ENCODE peak calls at places on chromosomes 12 and 14, in four cellular contexts. X is HepG2, A is H1, S is K562. Z is an unnamed sample.

GRCh38 chr12:121829250-121829918 is 25.6 kb downstream of the SETD1B start:
- DNase-seq in X (no peak), A (no peak), S (no peak), Z (no peak)

GRCh38 chr14:21867541-21867940 is 193.9 kb upstream of the OR4E1 start:
- DNase-seq in X (no peak), A (no peak), S (no peak), Z (no peak)

GRCh38 chr12:41486718-41487117 is 298.6 kb downstream of the PDZRN4 start:
- DNase-seq in X (no peak), A (no peak), S (no peak), Z (no peak)

GRCh38 chr12:133081408-133081806 is 684 bp downstream of the ZNF140 start:
- DNase-seq in X (no peak), A (no peak), S (no peak), Z (no peak)

GRCh38 chr12:26275313-26276257 is 80.2 kb downstream of the SSPN start:
- DNase-seq in X (peak), A (no peak), S (no peak), Z (no peak)

GRCh38 chr12:49789992-49790391 is 38.2 kb downstream of the NCKAP5L start:
- DNase-seq in X (peak), A (no peak), S (no peak), Z (no peak)

GRCh38 chr14:68794130-68794855 is 1.4 kb upstream of the ZFP36L1 start:
- DNase-seq in X (peak), A (peak), S (peak), Z (no peak)

GRCh38 chr12:55067701-55068100 is 47.9 kb downstream of the NEUROD4 start:
- DNase-seq in X (no peak), A (no peak), S (no peak), Z (no peak)

GRCh38 chr14:104865069-104865630 is at the start of gene CEP170B:
- DNase-seq in X (no peak), A (no peak), S (peak), Z (no peak)

GRCh38 chr12:63927511-63927910 is 83.0 kb downstream of the SRGAP1 start:
- DNase-seq in X (no peak), A (no peak), S (no peak), Z (no peak)

GRCh38 chr12:2113080-2113479 is 60.3 kb downstream of the CACNA1C start:
- DNase-seq in X (no peak), A (no peak), S (no peak), Z (no peak)

GRCh38 chr12:3304436-3305135 is 186.4 kb upstream of the PRMT8 start:
- DNase-seq in X (peak), A (no peak), S (no peak), Z (no peak)

GRCh38 chr12:9050521-9051155 is 61.3 kb downstream of the KLRG1 start:
- DNase-seq in X (no peak), A (no peak), S (no peak), Z (no peak)

DNA sequence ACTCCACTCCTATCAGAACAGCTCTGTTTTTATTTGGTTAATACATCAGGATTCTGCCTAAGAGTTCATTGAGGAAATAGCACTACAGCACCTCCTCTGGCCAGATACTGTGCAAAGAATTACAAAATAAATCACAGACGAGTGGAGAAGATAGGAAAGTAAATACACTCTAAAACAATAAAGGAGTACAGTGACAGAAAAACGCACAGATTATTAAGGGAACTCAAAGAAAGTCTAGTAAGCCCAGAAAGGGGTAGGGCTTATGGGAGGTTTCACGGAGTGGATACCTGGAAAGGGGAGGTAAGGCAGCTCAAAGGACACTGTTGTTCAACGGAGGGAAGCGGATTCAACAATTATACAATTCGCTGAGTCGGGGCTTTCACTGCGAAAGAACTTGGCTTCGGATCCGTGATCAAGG is 5.5 kb downstream of the OR10AD1 start:
- DNase-seq in X (no peak), A (no peak), S (peak), Z (peak)
- TF ChIP-seq YY1 in X (no peak), A (no peak), S (no peak), Z (no peak)

GRCh38 chr14:73780896-73781295 is 66.7 kb upstream of the PNMA1 start:
- DNase-seq in X (no peak), A (no peak), S (no peak), Z (no peak)
- TF ChIP-seq CBX5 in X (no peak), A (no peak), S (no peak), Z (no peak)

GRCh38 chr14:38290601-38291190 is 34.8 kb upstream of the CLEC14A start:
- DNase-seq in X (peak), A (no peak), S (no peak), Z (no peak)
- TF ChIP-seq YY1 in X (no peak), A (no peak), S (no peak), Z (no peak)

DNA sequence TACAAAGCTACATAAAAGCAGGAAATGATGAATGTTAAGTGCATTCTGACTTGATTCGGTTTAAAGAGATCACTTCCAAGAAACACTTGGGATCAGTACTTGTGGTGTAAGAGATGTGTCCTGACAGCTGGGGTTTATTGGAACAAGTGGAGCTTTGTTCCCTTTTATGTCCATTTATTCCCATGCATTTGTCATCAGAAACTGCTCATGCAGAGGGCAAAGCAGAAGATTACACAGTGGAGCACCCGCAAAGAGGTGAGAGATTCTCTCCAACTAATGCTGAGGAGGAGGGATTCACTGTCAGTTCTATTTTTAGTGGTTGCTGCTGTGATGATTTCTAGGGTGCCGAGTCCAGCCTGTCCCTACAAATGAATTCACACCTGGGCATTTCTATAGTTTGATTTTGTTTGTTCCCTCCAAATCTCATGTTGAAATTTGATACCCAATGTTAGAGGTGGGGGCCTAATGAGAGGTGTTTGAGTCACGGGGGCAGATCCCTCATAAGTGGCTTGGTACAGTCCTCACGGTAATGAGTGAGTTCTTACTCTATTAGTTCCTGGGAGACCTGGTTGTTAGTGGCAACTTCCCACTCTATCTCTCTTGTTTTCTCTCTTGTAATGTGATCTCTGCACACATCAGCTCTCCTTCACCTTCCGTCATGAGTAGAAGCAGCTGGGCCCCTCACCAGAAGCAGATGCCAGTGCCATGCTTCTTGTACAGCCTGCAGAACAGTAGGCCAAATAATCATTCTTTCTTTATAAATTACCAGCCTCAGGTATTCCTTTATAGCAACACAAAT is 29.4 kb upstream of the KCNK10 start:
- DNase-seq in X (no peak), A (no peak), S (no peak), Z (no peak)
- TF ChIP-seq CBX5 in X (no peak), A (no peak), S (no peak), Z (no peak)

GRCh38 chr14:36771256-36771655 is 109.6 kb downstream of the PAX9 start:
- DNase-seq in X (peak), A (no peak), S (no peak), Z (no peak)
- TF ChIP-seq YY1 in X (no peak), A (no peak), S (no peak), Z (no peak)

GRCh38 chr12:27436768-27437167 is 9.8 kb upstream of the SMCO2 start:
- DNase-seq in X (no peak), A (no peak), S (no peak), Z (no peak)

GRCh38 chr12:27434673-27435565 is 11.6 kb upstream of the SMCO2 start:
- DNase-seq in X (no peak), A (no peak), S (peak), Z (no peak)

GRCh38 chr12:27437839-27438238 is 8.7 kb upstream of the SMCO2 start:
- DNase-seq in X (no peak), A (no peak), S (no peak), Z (no peak)

GRCh38 chr12:27431185-27431584 is 15.4 kb upstream of the SMCO2 start:
- DNase-seq in X (no peak), A (no peak), S (no peak), Z (no peak)

DNA sequence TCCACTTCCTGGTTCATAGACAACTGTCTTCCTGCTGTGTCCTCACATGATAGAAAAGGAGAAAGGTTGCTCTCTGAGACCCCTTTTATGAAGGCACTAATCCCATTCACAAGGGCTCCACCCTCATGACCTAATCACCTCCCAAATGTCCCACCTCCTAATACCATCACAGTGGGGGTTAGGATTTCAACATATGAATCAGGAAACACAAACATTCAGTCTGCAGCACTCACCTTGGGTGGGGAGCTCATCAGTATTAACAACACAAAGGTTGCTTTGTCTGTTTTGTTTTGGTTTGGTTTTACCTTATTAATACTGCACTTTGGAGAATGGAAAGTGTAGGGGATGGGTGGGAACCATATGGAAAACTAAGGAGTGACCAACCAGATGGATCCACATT is 10.5 kb upstream of the SMCO2 start:
- DNase-seq in X (peak), A (peak), S (no peak), Z (no peak)
- TF ChIP-seq CBX5 in X (no peak), A (no peak), S (no peak), Z (no peak)

GRCh38 chr12:82857276-82857675 is 170.6 kb downstream of the TMTC2 start:
- DNase-seq in X (no peak), A (no peak), S (no peak), Z (no peak)
- TF ChIP-seq YY1 in X (no peak), A (no peak), S (no peak), Z (no peak)

GRCh38 chr14:73896521-73896920 is 9.9 kb downstream of the ZNF410 start:
- DNase-seq in X (no peak), A (no peak), S (no peak), Z (no peak)

DNA sequence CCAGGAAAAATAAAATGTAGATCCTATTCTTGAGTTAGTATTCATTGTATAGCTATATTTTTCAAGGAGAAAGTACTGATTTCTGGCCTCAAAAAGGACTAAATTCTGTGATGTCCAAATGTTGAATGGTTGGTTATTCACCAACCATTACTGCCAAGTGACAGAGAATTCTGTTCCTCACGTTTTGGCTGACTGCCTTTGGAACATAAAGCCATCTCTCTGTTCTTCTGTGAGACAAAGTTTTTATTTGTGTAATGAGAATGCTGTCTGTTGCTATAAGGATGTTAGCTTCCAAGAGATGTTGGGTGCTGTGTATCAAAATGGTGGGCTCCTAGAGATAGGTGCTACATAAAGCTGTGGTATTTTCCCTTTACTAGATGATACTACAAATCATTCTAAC is 9.3 kb downstream of the ZNF410 start:
- DNase-seq in X (no peak), A (no peak), S (no peak), Z (no peak)
- TF ChIP-seq CBX5 in X (no peak), A (no peak), S (no peak), Z (no peak)

GRCh38 chr12:45633733-45634132 is 95.8 kb upstream of the ARID2 start:
- DNase-seq in X (no peak), A (no peak), S (no peak), Z (no peak)

GRCh38 chr12:45634273-45634917 is 95.1 kb upstream of the ARID2 start:
- DNase-seq in X (no peak), A (no peak), S (no peak), Z (no peak)

GRCh38 chr12:45638386-45638785 is 91.1 kb upstream of the ARID2 start:
- DNase-seq in X (no peak), A (no peak), S (no peak), Z (no peak)

GRCh38 chr12:45637706-45638105 is 91.8 kb upstream of the ARID2 start:
- DNase-seq in X (no peak), A (no peak), S (no peak), Z (no peak)
- TF ChIP-seq YY1 in X (no peak), A (no peak), S (no peak), Z (no peak)